ENCODE peak calls at places on chromosome 1, in six cellular contexts. C is HepG2, F is transverse colon, W is breast epithelium, X is endothelial cell of umbilical vein, V is right lobe of liver. A is an unnamed sample.

GRCh38 chr1:42815938-42816599 is 853 bp upstream of the ERMAP start:
- DNase-seq in C (no peak), F (no peak), X (peak; percentile 42), W (no peak), V (no peak), A (no peak)

GRCh38 chr1:54456921-54457529 is 50.8 kb upstream of the SSBP3 start:
- DNase-seq in X (no peak), V (no peak), C (no peak), W (no peak), F (no peak), A (no peak)

GRCh38 chr1:203569490-203570318 is 56.9 kb upstream of the ATP2B4 start:
- DNase-seq in C (no peak), V (no peak), W (no peak), X (no peak), F (no peak), A (no peak)

GRCh38 chr1:3697810-3698209 is 45.5 kb downstream of the TP73 start:
- DNase-seq in V (no peak), X (no peak), C (no peak), F (peak; percentile 25), W (no peak), A (peak; percentile 55)

GRCh38 chr1:29812397-29813135 is 576.2 kb downstream of the PTPRU start:
- DNase-seq in W (no peak), V (peak; percentile 16), F (no peak), X (no peak), C (no peak), A (no peak)

GRCh38 chr1:95169544-95169943 is 52.4 kb downstream of the TLCD4 start:
- DNase-seq in W (no peak), X (no peak), F (no peak), C (peak; percentile 46), V (no peak), A (no peak)

GRCh38 chr1:23481026-23481597 is 2.9 kb downstream of the ASAP3 start:
- DNase-seq in V (no peak), F (no peak), C (no peak), W (no peak), X (no peak), A (no peak)

GRCh38 chr1:230002164-230002803 is 64.8 kb upstream of the GALNT2 start:
- DNase-seq in C (no peak), X (no peak), V (peak; percentile 75), W (no peak), F (peak; percentile 17), A (no peak)

GRCh38 chr1:77370161-77370560 is 88.3 kb downstream of the AK5 start:
- DNase-seq in X (no peak), V (no peak), C (no peak), W (no peak), F (no peak), A (no peak)

GRCh38 chr1:32538887-32539583 is at the start of gene ZBTB8A:
- DNase-seq in F (peak; percentile 64), V (peak; percentile 61), X (peak; percentile 79), W (peak; percentile 27), C (peak; percentile 30), A (peak; percentile 68)

GRCh38 chr1:208240698-208241355 is 3.4 kb downstream of the PLXNA2 start:
- DNase-seq in V (no peak), F (no peak), C (no peak), W (no peak), X (no peak), A (peak; percentile 37)
- H3K36me3 ChIP-seq in V (no peaks in the 10 kb centered on the region), F (no peaks in the 10 kb centered on the region), C (no peaks in the 10 kb centered on the region), W (no peaks in the 10 kb centered on the region), X (peaks cover 6% of the 10 kb centered on the region), A (no peaks in the 10 kb centered on the region)

GRCh38 chr1:236063551-236063918 is 1.4 kb downstream of the NID1 start:
- DNase-seq in W (no peak), X (no peak), C (no peak), V (no peak), F (no peak), A (no peak)

GRCh38 chr1:236065509-236066005 is 667 bp upstream of the NID1 start:
- DNase-seq in X (no peak), W (no peak), C (no peak), F (no peak), V (no peak), A (no peak)

GRCh38 chr1:236066054-236066453 is 1.2 kb upstream of the NID1 start:
- DNase-seq in W (no peak), X (peak; percentile 15), V (no peak), C (no peak), F (no peak), A (no peak)

GRCh38 chr1:236063919-236064673 is 794 bp downstream of the NID1 start:
- DNase-seq in C (peak; percentile 94), W (peak; percentile 26), V (peak; percentile 93), X (peak; percentile 67), F (peak; percentile 50), A (peak; percentile 75)

DNA sequence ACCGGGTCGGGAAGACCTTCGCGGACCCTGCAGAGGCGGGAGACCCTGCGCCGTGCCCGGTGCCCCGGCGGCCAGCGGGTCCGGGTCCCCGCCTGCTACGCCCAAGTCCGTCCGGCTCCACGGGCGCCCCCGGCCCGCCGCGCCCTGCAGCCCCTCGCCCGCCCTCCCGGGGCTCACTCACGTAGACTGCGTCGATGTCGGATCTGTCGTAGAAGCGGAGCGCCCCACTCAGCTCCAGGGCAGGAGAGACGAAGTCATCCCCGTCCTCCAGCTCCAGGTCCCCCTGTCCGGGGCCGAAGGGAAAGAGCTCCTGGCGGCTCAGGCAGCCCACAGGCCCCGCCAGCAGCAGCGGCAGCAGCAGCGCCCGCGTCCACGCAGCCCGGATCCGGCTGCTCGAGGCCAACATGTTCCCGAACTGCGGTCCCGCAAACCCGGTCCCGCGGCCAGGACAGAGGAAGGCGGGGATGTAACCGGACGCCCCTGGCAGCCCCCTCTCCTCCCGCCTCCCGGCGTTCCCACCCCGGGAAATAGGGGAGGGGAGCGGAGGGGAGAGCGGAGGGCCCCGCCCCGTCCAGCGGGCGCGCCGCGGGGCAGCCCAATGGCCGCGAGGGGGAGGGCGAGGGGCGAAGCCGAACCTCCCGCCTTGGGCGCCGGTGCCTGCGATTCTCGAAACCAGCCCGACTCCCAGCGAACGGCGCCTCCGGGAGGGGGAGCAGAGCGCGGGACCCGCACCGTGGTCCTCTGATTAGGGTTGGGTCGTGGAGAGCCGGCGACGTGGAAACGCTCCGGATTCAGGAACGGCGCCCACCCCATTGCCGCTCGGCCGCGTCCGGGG is at the start of gene NID1:
- DNase-seq in X (peak; percentile 75), W (peak; percentile 47), F (peak; percentile 76), V (peak; percentile 92), C (peak; percentile 73), A (peak; percentile 72)
- TF ChIP-seq POLR2A in X (peak; percentile 27), W (peak; percentile 40), F (peak; percentile 77), V (peak; percentile 94), C (peak; percentile 71), A (peak; percentile 45)

DNA sequence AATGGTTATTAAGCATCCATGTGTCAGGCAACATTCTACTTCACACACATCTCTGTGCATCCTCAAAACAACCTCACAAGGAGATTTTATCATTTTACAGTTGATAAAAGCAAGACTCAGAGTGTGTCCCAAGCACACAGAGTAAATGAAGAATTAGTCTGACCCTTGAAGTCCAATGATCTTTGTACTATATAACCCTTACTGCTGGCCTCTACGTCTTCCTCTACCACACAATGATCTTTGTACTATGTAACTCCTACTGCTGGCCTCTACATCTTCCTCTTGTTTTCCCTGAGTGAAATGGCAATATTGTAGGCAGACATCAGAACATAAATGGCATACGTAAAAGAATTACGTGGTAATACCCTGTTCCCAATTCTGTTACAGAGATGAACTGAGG is 55.3 kb downstream of the AHCTF1 start:
- DNase-seq in W (no peak), C (no peak), F (no peak), V (no peak), X (no peak), A (no peak)
- H3K36me3 ChIP-seq in W (no peaks in the 10 kb centered on the region), C (peaks cover 21% of the 10 kb centered on the region), F (peaks cover 19% of the 10 kb centered on the region), V (no peaks in the 10 kb centered on the region), X (peaks cover 14% of the 10 kb centered on the region), A (no peaks in the 10 kb centered on the region)

GRCh38 chr1:6027591-6027990 is 18.1 kb upstream of the KCNAB2 start:
- DNase-seq in F (no peak), W (no peak), C (no peak), X (no peak), V (no peak), A (peak; percentile 10)

GRCh38 chr1:6025269-6026094 is 20.2 kb upstream of the KCNAB2 start:
- DNase-seq in V (no peak), F (no peak), C (no peak), X (no peak), W (peak; percentile 42), A (no peak)

GRCh38 chr1:6024376-6024775 is 21.3 kb upstream of the KCNAB2 start:
- DNase-seq in X (no peak), V (no peak), F (no peak), W (no peak), C (no peak), A (no peak)

GRCh38 chr1:6028042-6028895 is 17.4 kb upstream of the KCNAB2 start:
- DNase-seq in C (no peak), X (no peak), F (peak; percentile 43), W (no peak), V (peak; percentile 61), A (peak; percentile 67)

DNA sequence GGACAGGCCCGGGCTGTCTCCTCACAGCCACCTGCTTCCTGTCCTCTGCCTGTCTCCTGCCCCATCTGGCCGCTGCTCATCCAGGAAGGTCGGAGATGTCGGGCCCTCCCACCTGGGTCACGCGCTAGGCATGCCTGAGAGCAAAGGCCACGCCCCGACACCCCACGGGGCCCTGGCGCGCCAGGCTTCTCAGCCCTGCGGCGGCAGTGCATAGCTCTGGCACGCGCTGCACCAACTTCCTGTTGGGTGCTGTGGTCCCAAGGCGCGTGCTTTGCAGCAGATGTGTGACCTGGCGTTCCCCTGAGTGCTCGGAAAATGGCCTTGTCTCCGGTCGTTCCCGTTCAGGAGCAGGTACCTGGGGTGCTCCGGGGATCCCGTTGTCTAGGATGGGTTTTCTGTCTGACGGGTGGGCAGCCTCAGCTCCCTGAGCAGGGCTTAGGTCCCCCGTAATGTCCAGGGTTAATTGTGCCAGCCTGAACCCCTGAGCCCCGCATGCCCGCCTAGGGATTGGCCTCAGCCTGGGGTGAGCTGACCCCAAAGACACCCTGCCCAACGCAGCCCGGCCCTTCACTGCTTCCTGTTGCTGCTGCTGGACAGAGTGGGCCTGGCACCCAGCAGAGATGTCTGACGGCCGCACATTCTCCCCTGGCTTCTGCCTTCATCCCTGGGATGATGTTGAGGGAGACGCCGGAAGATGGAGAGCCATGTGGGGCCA is 19.4 kb upstream of the KCNAB2 start:
- DNase-seq in W (peak; percentile 78), X (no peak), C (peak; percentile 70), F (peak; percentile 93), V (peak; percentile 81), A (peak; percentile 63)
- TF ChIP-seq POLR2A in W (no peak), X (no peak), C (peak; percentile 73), F (peak; percentile 57), V (peak; percentile 63), A (no peak)

GRCh38 chr1:58660105-58660504 is 39.8 kb downstream of the MYSM1 start:
- DNase-seq in X (no peak), F (no peak), V (no peak), W (no peak), C (no peak), A (no peak)
- H3K36me3 ChIP-seq in X (peaks cover 24% of the 10 kb centered on the region), F (peaks cover 49% of the 10 kb centered on the region), V (no peaks in the 10 kb centered on the region), W (peaks cover 8% of the 10 kb centered on the region), C (peaks cover 16% of the 10 kb centered on the region), A (peaks cover 9% of the 10 kb centered on the region)